ENCODE peak calls at places on chromosomes 16 and 17, in four cellular contexts. V, L, B and Z are unnamed samples.

GRCh38 chr17:74603746-74604145 is 11.7 kb upstream of the CD300LD start:
- DNase-seq in L (no peak), V (no peak), B (no peak), Z (no peak)

GRCh38 chr17:51056813-51057510 is 63.7 kb downstream of the SPAG9 start:
- DNase-seq in B (no peak), L (peak), V (no peak), Z (peak)

GRCh38 chr17:16470302-16470701 is 21.7 kb downstream of the LRRC75A start:
- DNase-seq in L (no peak), V (no peak), B (no peak), Z (no peak)

GRCh38 chr17:16459850-16460550 is 32.0 kb downstream of the LRRC75A start:
- DNase-seq in B (no peak), L (no peak), V (no peak), Z (no peak)

GRCh38 chr17:19728114-19728495 is 11.7 kb upstream of the SLC47A2 start:
- DNase-seq in V (no peak), B (peak), L (no peak), Z (no peak)

GRCh38 chr17:54919456-54919855 is 18.8 kb downstream of the TOM1L1 start:
- DNase-seq in L (no peak), B (no peak), V (no peak), Z (no peak)

GRCh38 chr16:57358527-57359095 is at the start of gene CCL22:
- DNase-seq in L (no peak), B (no peak), V (no peak), Z (peak)

GRCh38 chr16:50542703-50543102 is 5.5 kb upstream of the NKD1 start:
- DNase-seq in V (no peak), B (no peak), L (no peak), Z (no peak)

GRCh38 chr16:9901-10665 is 43.3 kb downstream of the POLR3K start:
- DNase-seq in B (no peak), L (no peak), V (no peak), Z (no peak)

GRCh38 chr17:79019631-79020584 is 4.1 kb upstream of the C1QTNF1 start:
- DNase-seq in B (peak), L (no peak), V (no peak), Z (no peak)